ENCODE peak calls at places on chromosomes 13 and 19, in nine cellular contexts. E, J, Y, P, O, C, B, X and S are unnamed samples.

GRCh38 chr13:48186722-48187121 is 46.3 kb upstream of the ITM2B start:
- DNase-seq in E (no peak), J (no peak), Y (no peak), P (no peak), O (no peak), C (no peak), B (no peak), X (no peak), S (no peak)

GRCh38 chr13:76225815-76226489 is 589.8 kb downstream of the LMO7 start:
- DNase-seq in E (no peak), J (no peak), Y (no peak), P (peak; percentile 42), O (peak; percentile 40), C (no peak), B (peak; percentile 35), X (no peak), S (no peak)

GRCh38 chr13:103022328-103022727 is 43.9 kb downstream of the SLC10A2 start:
- DNase-seq in E (no peak), J (no peak), Y (no peak), P (no peak), O (no peak), C (no peak), B (no peak), X (no peak), S (no peak)

GRCh38 chr19:55370305-55370988 is at the start of gene IL11:
- DNase-seq in E (no peak), J (no peak), Y (no peak), P (peak; percentile 54), O (peak; percentile 73), C (no peak), B (no peak), X (no peak), S (no peak)

GRCh38 chr13:24338721-24339120 is 29.3 kb downstream of the C1QTNF9 start:
- DNase-seq in E (no peak), J (no peak), Y (no peak), P (no peak), O (no peak), C (no peak), B (no peak), X (no peak), S (no peak)

GRCh38 chr13:98677398-98677797 is 75.1 kb downstream of the SLC15A1 start:
- DNase-seq in E (no peak), J (no peak), Y (no peak), P (no peak), O (peak; percentile 94), C (no peak), B (no peak), X (no peak), S (no peak)

GRCh38 chr19:6108721-6109633 is 1.3 kb downstream of the RFX2 start:
- DNase-seq in E (no peak), J (no peak), Y (peak; percentile 61), P (peak; percentile 74), O (peak; percentile 75), C (peak; percentile 70), B (peak; percentile 65), X (peak; percentile 20), S (peak; percentile 90)

GRCh38 chr13:40158218-40158617 is 502.8 kb downstream of the COG6 start:
- DNase-seq in E (no peak), J (no peak), Y (no peak), P (no peak), O (no peak), C (no peak), B (no peak), X (no peak), S (no peak)

GRCh38 chr19:54105796-54106195 is 3.1 kb downstream of the NDUFA3 start:
- DNase-seq in E (no peak), J (no peak), Y (no peak), P (no peak), O (no peak), C (peak; percentile 9), B (no peak), X (no peak), S (no peak)

GRCh38 chr19:51549533-51550324 is 18.3 kb upstream of the SIGLEC6 start:
- DNase-seq in E (no peak), J (no peak), Y (no peak), P (no peak), O (no peak), C (no peak), B (no peak), X (no peak), S (no peak)

GRCh38 chr19:55437410-55437809 is 5.7 kb downstream of the SHISA7 start:
- DNase-seq in E (no peak), J (peak; percentile 83), Y (no peak), P (no peak), O (peak; percentile 56), C (no peak), B (peak; percentile 44), X (no peak), S (no peak)

GRCh38 chr13:111179908-111180756 is 65.0 kb downstream of the ARHGEF7 start:
- DNase-seq in E (no peak), J (no peak), Y (no peak), P (no peak), O (peak; percentile 44), C (no peak), B (no peak), X (no peak), S (no peak)

GRCh38 chr13:76723551-76724232 is 162.5 kb downstream of the KCTD12 start:
- DNase-seq in E (peak; percentile 15), J (no peak), Y (peak; percentile 17), P (peak; percentile 60), O (peak; percentile 89), C (no peak), B (peak; percentile 12), X (no peak), S (peak; percentile 25)

GRCh38 chr19:29735821-29736220 is 20.8 kb upstream of the C19orf12 start:
- DNase-seq in E (no peak), J (no peak), Y (no peak), P (no peak), O (no peak), C (no peak), B (no peak), X (no peak), S (no peak)

GRCh38 chr13:24215007-24215633 is 54.6 kb downstream of the SPATA13 start:
- DNase-seq in E (no peak), J (peak; percentile 68), Y (no peak), P (no peak), O (no peak), C (no peak), B (no peak), X (no peak), S (no peak)

GRCh38 chr19:34837262-34837661 is 64.2 kb upstream of the ZNF599 start:
- DNase-seq in E (no peak), J (no peak), Y (no peak), P (peak; percentile 76), O (no peak), C (peak; percentile 64), B (peak; percentile 16), X (no peak), S (no peak)

GRCh38 chr13:55553736-55554135 is 1587.0 kb upstream of the PRR20A start:
- DNase-seq in E (no peak), J (no peak), Y (no peak), P (no peak), O (no peak), C (no peak), B (no peak), X (no peak), S (no peak)

DNA sequence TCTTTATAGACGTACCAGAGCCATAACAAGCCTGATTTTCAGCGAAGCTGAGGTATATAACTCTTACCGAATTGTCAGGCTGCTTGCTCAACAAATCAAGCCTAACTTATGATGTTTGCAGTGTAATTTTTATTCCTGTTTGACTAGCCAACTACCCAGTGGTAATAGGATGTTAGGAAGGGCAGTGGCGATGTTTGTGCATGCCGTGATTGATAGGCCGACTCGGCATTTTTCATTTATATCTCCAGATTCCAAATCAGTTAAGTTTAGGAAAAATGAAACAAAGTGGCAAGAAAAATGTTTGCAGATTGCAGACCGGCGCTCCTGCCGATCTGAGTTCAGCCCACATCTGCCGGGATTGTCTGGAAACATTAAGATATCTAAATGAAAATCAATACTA is 401.6 kb upstream of the ZNF507 start:
- DNase-seq in E (no peak), J (no peak), Y (no peak), P (no peak), O (no peak), C (no peak), B (no peak), X (no peak), S (no peak)
- H3K27ac ChIP-seq in E (no peak overlapping the region), J (no peak overlapping the region), Y (no peak overlapping the region), P (no peak overlapping the region), O (no peak overlapping the region), C (no peak overlapping the region), B (no peak overlapping the region), X (no peak overlapping the region), S (no peak overlapping the region)

DNA sequence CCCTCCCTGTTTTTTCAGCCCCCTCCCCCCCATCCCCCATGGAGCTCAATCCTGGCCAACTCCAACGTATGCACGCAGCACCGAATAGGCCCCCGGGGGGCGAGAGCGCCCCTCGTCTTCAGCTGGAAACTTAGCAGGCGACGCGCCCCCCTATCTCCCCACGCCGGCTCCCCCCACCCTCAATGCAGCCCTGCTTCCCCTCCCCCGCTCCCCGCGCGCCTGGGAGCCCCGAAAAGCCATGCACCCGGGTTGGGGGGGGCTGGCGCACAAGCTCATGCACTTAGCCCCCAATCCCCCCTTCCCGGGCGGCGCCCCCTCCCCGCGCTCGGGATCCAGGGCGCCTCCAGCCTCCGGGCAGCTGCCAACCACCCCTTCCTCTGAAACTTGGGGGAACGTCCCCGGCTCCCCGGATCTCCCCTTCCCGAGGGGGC is 508 bp downstream of the ZBTB7A start:
- DNase-seq in E (peak; percentile 76), J (no peak), Y (peak; percentile 65), P (peak; percentile 79), O (no peak), C (peak; percentile 81), B (peak; percentile 67), X (no peak), S (peak; percentile 53)
- H3K27ac ChIP-seq in E (peak overlapping the region; percentile 95), J (peak overlapping the region; percentile 77), Y (peak overlapping the region; percentile 83), P (peak overlapping the region; percentile 95), O (peak overlapping the region; percentile 14), C (peak overlapping the region; percentile 100), B (peak overlapping the region; percentile 86), X (peak overlapping the region; percentile 93), S (peak overlapping the region; percentile 89)

GRCh38 chr19:10321874-10322835 is 6.3 kb upstream of the FDX2 start:
- DNase-seq in E (no peak), J (no peak), Y (no peak), P (no peak), O (no peak), C (peak; percentile 85), B (no peak), X (no peak), S (no peak)
- H3K27ac ChIP-seq in E (no peak overlapping the region), J (no peak overlapping the region), Y (no peak overlapping the region), P (no peak overlapping the region), O (no peak overlapping the region), C (peak overlapping the region; percentile 92), B (no peak overlapping the region), X (no peak overlapping the region), S (no peak overlapping the region)

DNA sequence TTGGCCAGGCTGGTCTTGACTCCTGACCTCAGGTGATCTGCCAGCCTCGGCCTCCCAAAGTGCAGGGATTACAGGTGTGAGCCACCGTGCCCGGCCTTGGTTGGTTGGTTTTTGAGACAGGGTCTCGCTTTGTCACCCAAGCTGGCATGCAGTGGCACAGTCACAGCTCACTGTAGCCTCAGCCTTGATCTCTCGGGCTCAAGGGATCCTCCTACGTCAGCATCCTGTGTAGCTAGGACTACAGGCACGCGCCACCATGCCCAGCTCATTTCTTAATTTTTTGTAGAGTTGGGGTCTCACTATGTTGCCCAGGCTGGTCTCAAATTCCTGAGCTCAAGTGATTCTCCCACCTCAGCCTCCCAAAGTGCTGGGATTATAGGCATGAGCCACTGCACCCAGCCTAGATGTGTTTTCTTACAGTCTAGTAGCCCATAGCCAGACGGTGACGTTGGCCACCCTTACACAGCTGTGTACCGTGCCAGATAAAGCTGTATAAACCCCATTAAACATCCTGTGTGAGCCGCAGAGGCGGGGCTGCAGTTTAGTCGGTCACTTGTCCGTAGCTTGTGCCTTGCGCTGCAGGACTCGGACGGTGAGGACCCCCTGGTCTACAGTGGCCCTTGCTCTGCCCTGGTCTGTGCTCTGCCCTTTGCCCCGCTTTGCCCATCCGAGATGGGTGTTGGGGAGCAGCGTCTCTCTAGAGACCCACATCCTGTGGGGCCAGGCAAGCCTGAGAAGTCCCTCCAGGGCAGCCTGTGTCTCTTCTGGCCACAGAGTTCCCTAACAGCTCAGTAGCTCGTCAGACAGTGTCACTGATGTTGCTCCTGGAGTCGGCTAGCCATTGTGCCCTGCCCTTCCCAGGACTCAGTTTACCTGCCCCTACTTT is 9.8 kb downstream of the IRF3 start:
- DNase-seq in E (no peak), J (no peak), Y (no peak), P (no peak), O (no peak), C (no peak), B (no peak), X (no peak), S (no peak)
- H3K27ac ChIP-seq in E (no peak overlapping the region), J (no peak overlapping the region), Y (no peak overlapping the region), P (no peak overlapping the region), O (no peak overlapping the region), C (no peak overlapping the region), B (no peak overlapping the region), X (no peak overlapping the region), S (no peak overlapping the region)